ENCODE peak calls at places on chromosome 14, in seven cellular contexts. Y, J, G, Q, L, T and N are unnamed samples.
A peak's percentile ranks its signal among the peaks of the same experiment; 100 is the strongest.

GRCh38 chr14:50620341-50620740 is 47.8 kb downstream of the SAV1 start:
- DNase-seq in L (no peak), Q (no peak), G (peak; percentile 51), T (peak; percentile 37), Y (no peak), J (no peak), N (no peak)

GRCh38 chr14:60349663-60350365 is 100.8 kb downstream of the PPM1A start:
- DNase-seq in Y (no peak), J (no peak), L (no peak), G (peak; percentile 25), Q (no peak), T (peak; percentile 56), N (no peak)

GRCh38 chr14:69945347-69945746 is 66.1 kb downstream of the SMOC1 start:
- DNase-seq in G (no peak), T (no peak), Y (no peak), L (no peak), J (no peak), Q (no peak), N (no peak)

GRCh38 chr14:76203086-76204001 is 51.6 kb downstream of the GPATCH2L start:
- DNase-seq in L (no peak), J (peak; percentile 69), G (peak; percentile 85), Y (peak; percentile 50), Q (peak; percentile 68), T (peak; percentile 100), N (no peak)

GRCh38 chr14:37617864-37618365 is 22.5 kb downstream of the TTC6 start:
- DNase-seq in J (no peak), Q (no peak), L (no peak), Y (no peak), G (no peak), T (no peak), N (no peak)

GRCh38 chr14:52328286-52328685 is 14.2 kb downstream of the PTGER2 start:
- DNase-seq in L (no peak), G (peak; percentile 48), Q (no peak), Y (no peak), T (peak; percentile 88), J (no peak), N (no peak)

GRCh38 chr14:70655110-70655826 is 13.6 kb downstream of the TTC9 start:
- DNase-seq in L (no peak), Y (no peak), J (no peak), Q (no peak), T (no peak), G (no peak), N (no peak)

GRCh38 chr14:51869426-51870113 is 9.2 kb downstream of the GNG2 start:
- DNase-seq in J (no peak), T (no peak), Y (no peak), G (no peak), Q (no peak), L (no peak), N (no peak)

GRCh38 chr14:24329736-24330135 is 5.1 kb downstream of the ADCY4 start:
- DNase-seq in Y (no peak), Q (no peak), G (no peak), T (no peak), J (peak; percentile 87), L (no peak), N (no peak)

DNA sequence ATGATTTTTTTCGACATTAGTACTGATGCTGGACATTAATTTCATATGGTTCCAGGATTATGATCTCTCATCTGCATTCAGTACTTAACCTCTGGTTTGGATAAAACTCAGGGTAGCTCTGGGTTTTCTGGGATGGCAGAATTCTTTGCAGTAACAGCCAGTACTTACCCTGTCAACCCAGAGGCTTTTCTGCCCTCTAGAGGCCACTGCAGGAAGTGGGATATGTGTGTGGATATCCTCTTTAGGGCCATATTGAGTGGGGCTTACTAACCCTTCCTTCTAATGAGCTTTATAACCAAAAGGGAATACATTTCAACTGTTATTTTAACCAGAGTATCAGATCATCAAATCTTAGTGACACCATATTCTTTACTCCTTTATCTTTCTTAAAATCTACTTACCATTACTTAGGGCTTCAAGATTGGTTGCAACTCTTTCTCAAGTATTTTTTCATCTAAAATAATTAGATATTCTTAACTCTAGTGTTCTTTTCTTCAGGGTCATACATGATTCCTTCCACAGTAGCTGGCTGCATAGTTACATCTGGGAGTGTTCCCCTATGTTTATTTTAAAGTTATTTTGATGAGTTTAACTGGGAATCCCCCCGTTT is 488.0 kb upstream of the STXBP6 start:
- DNase-seq in T (no peak), Y (no peak), Q (no peak), L (no peak), G (no peak), J (no peak), N (peak; percentile 31)
- TF ChIP-seq CTCF in T (peak; percentile 16), Y (no peak), Q (peak; percentile 45), L (peak; percentile 42), G (no peak), J (peak; percentile 11), N (peak; percentile 30)

GRCh38 chr14:102923920-102924486 is 1.5 kb downstream of the AMN start:
- DNase-seq in Q (no peak), L (no peak), G (no peak), J (no peak), Y (no peak), T (no peak), N (no peak)
- H3K27me3 ChIP-seq in Q (no peaks in the 10 kb centered on the region), L (peaks cover 89% of the 10 kb centered on the region), G (peaks cover 25% of the 10 kb centered on the region), J (peaks cover 28% of the 10 kb centered on the region), Y (peaks cover 8% of the 10 kb centered on the region), T (peaks cover 67% of the 10 kb centered on the region), N (no peaks in the 10 kb centered on the region)

DNA sequence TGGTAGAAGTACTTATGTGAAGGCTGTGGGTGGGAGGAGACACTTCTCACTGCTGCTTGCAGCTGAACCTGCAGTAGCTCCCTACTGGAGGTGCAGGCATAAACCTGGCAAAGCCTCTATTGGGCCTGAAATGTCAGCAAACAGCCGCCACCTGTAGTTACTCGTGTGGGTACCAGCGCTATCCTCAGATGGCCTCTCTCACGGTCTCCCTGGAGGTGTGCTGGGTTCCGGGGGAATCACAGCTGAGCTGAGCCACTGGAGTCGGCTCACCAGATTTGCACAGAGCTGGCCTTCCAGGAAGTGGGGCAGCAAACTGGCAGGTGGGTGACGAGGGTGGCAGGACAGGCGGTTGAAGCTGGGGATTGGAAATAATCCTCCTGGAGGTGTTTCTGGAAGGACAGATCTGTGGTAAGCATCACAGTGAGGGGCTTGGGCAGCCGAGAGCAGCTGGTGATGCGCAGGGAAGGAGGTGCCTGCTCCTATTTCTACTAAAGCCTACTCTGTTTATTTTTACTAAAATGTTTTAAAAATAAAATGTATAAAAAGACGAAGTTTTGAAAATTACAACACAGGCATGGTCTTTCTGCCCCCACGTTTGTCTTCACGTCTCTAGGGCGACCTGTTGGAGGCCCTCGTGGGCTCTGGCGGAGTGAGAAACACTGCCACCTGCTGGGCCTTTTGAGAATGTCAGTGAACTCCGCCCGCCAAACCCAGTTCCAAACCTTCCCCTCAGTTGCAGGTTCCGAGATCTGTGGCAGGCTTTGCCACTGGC is 67.8 kb upstream of the PLEKHG3 start:
- DNase-seq in L (peak; percentile 63), G (peak; percentile 29), J (peak; percentile 67), Y (peak; percentile 73), T (peak; percentile 67), Q (peak; percentile 28), N (peak; percentile 68)
- H3K4me3 ChIP-seq in L (no peak overlapping the region), G (no peak overlapping the region), J (no peak overlapping the region), Y (no peak overlapping the region), T (no peak overlapping the region), Q (no peak overlapping the region), N (peak overlapping the region; percentile 6)

GRCh38 chr14:41925409-41925808 is 318.7 kb downstream of the LRFN5 start:
- DNase-seq in L (no peak), T (peak; percentile 1), G (no peak), Q (peak; percentile 17), Y (no peak), J (no peak), N (no peak)
- TF ChIP-seq CTCF in L (no peak), T (peak; percentile 32), G (no peak), Q (peak; percentile 56), Y (no peak), J (no peak), N (peak; percentile 15)

GRCh38 chr14:94768141-94768520 is 1.8 kb downstream of the GSC start:
- DNase-seq in G (no peak), T (no peak), L (no peak), Q (no peak), Y (no peak), J (no peak), N (no peak)
- H3K27me3 ChIP-seq in G (peaks cover 61% of the 10 kb centered on the region), T (peaks cover 70% of the 10 kb centered on the region), L (peaks cover 100% of the 10 kb centered on the region), Q (peaks cover 3% of the 10 kb centered on the region), Y (no peaks in the 10 kb centered on the region), J (peaks cover 96% of the 10 kb centered on the region), N (peaks cover 75% of the 10 kb centered on the region)

GRCh38 chr14:103206023-103206481 is 82.8 kb downstream of the TNFAIP2 start:
- DNase-seq in G (no peak), J (no peak), Q (no peak), T (no peak), Y (peak; percentile 71), L (no peak), N (no peak)

GRCh38 chr14:103204852-103205540 is 81.7 kb downstream of the TNFAIP2 start:
- DNase-seq in L (no peak), G (peak; percentile 4), T (peak; percentile 28), Q (no peak), Y (no peak), J (no peak), N (no peak)

GRCh38 chr14:103205541-103205906 is 82.3 kb downstream of the TNFAIP2 start:
- DNase-seq in G (no peak), J (no peak), L (no peak), T (no peak), Q (no peak), Y (peak; percentile 50), N (no peak)

GRCh38 chr14:103207404-103208072 is 84.3 kb downstream of the TNFAIP2 start:
- DNase-seq in Q (no peak), G (no peak), J (no peak), L (peak; percentile 49), T (no peak), Y (peak; percentile 56), N (no peak)

GRCh38 chr14:103207038-103207403 is 83.8 kb downstream of the TNFAIP2 start:
- DNase-seq in G (no peak), T (no peak), J (peak; percentile 79), L (peak; percentile 91), Y (peak; percentile 95), Q (no peak), N (no peak)
- H3K4me3 ChIP-seq in G (peak overlapping the region; percentile 30), T (peak overlapping the region; percentile 27), J (peak overlapping the region; percentile 30), L (peak overlapping the region; percentile 70), Y (peak overlapping the region; percentile 71), Q (no peak overlapping the region), N (peak overlapping the region; percentile 28)

GRCh38 chr14:67514650-67515385 is 18.3 kb upstream of the PLEKHH1 start:
- DNase-seq in Q (no peak), J (peak; percentile 49), T (peak; percentile 33), L (peak; percentile 36), Y (peak; percentile 34), G (no peak), N (peak; percentile 66)
- TF ChIP-seq CTCF in Q (no peak), J (no peak), T (no peak), L (no peak), Y (no peak), G (no peak), N (peak; percentile 42)